ENCODE peak calls at places on chromosomes 16 and 17, in nine cellular contexts. One of them, this sample, is unnamed.

GRCh38 chr17:58702045-58702476 is 9.7 kb downstream of the RAD51C start:
- DNase-seq in transverse colon: no peak
- DNase-seq in colonic mucosa: no peak
- DNase-seq in NCI-H524: no peak
- DNase-seq in activated CD4-positive, CD25-positive, alpha-beta regulatory T cell: no peak
- DNase-seq in neuronal stem cell: no peak
- DNase-seq in Daoy: no peak
- DNase-seq in stimulated activated CD4-positive, alpha-beta T cell treated with anti-CD3 and anti-CD28 coated beads, Interleukin-4, amount 100 ng/mL, for 4 hours: no peak
- DNase-seq in HEK293T: no peak
- DNase-seq in this sample: no peak

GRCh38 chr17:50961282-50962220 is 95.4 kb upstream of the TOB1 start:
- DNase-seq in transverse colon: no peak
- DNase-seq in colonic mucosa: no peak
- DNase-seq in NCI-H524: no peak
- DNase-seq in activated CD4-positive, CD25-positive, alpha-beta regulatory T cell: no peak
- DNase-seq in neuronal stem cell: no peak
- DNase-seq in Daoy: no peak
- DNase-seq in stimulated activated CD4-positive, alpha-beta T cell treated with anti-CD3 and anti-CD28 coated beads, Interleukin-4, amount 100 ng/mL, for 4 hours: no peak
- DNase-seq in HEK293T: no peak
- DNase-seq in this sample: no peak

GRCh38 chr17:62787358-62787757 is 20.8 kb downstream of the MARCHF10 start:
- DNase-seq in transverse colon: no peak
- DNase-seq in colonic mucosa: no peak
- DNase-seq in NCI-H524: no peak
- DNase-seq in activated CD4-positive, CD25-positive, alpha-beta regulatory T cell: no peak
- DNase-seq in neuronal stem cell: no peak
- DNase-seq in Daoy: no peak
- DNase-seq in stimulated activated CD4-positive, alpha-beta T cell treated with anti-CD3 and anti-CD28 coated beads, Interleukin-4, amount 100 ng/mL, for 4 hours: no peak
- DNase-seq in HEK293T: no peak
- DNase-seq in this sample: no peak

GRCh38 chr17:52035336-52035915 is 123.1 kb downstream of the CA10 start:
- DNase-seq in transverse colon: no peak
- DNase-seq in colonic mucosa: no peak
- DNase-seq in NCI-H524: no peak
- DNase-seq in activated CD4-positive, CD25-positive, alpha-beta regulatory T cell: no peak
- DNase-seq in neuronal stem cell: no peak
- DNase-seq in Daoy: no peak
- DNase-seq in stimulated activated CD4-positive, alpha-beta T cell treated with anti-CD3 and anti-CD28 coated beads, Interleukin-4, amount 100 ng/mL, for 4 hours: no peak
- DNase-seq in HEK293T: no peak
- DNase-seq in this sample: no peak

GRCh38 chr17:57782051-57782490 is 37.0 kb upstream of the CCDC182 start:
- DNase-seq in transverse colon: no peak
- DNase-seq in colonic mucosa: no peak
- DNase-seq in NCI-H524: peak
- DNase-seq in activated CD4-positive, CD25-positive, alpha-beta regulatory T cell: no peak
- DNase-seq in neuronal stem cell: no peak
- DNase-seq in Daoy: no peak
- DNase-seq in stimulated activated CD4-positive, alpha-beta T cell treated with anti-CD3 and anti-CD28 coated beads, Interleukin-4, amount 100 ng/mL, for 4 hours: no peak
- DNase-seq in HEK293T: no peak
- DNase-seq in this sample: no peak

GRCh38 chr16:3143598-3144330 is 8.9 kb downstream of the ZNF213 start:
- DNase-seq in transverse colon: peak
- DNase-seq in colonic mucosa: peak
- DNase-seq in NCI-H524: peak
- DNase-seq in activated CD4-positive, CD25-positive, alpha-beta regulatory T cell: no peak
- DNase-seq in neuronal stem cell: no peak
- DNase-seq in Daoy: no peak
- DNase-seq in stimulated activated CD4-positive, alpha-beta T cell treated with anti-CD3 and anti-CD28 coated beads, Interleukin-4, amount 100 ng/mL, for 4 hours: no peak
- DNase-seq in HEK293T: no peak
- DNase-seq in this sample: peak

GRCh38 chr16:64964126-64964540 is 157.7 kb downstream of the CDH11 start:
- DNase-seq in transverse colon: no peak
- DNase-seq in colonic mucosa: no peak
- DNase-seq in NCI-H524: no peak
- DNase-seq in activated CD4-positive, CD25-positive, alpha-beta regulatory T cell: no peak
- DNase-seq in neuronal stem cell: no peak
- DNase-seq in Daoy: peak
- DNase-seq in stimulated activated CD4-positive, alpha-beta T cell treated with anti-CD3 and anti-CD28 coated beads, Interleukin-4, amount 100 ng/mL, for 4 hours: no peak
- DNase-seq in HEK293T: no peak
- DNase-seq in this sample: no peak

GRCh38 chr17:53313746-53314145 is 509.0 kb upstream of the KIF2B start:
- DNase-seq in transverse colon: no peak
- DNase-seq in colonic mucosa: no peak
- DNase-seq in NCI-H524: no peak
- DNase-seq in activated CD4-positive, CD25-positive, alpha-beta regulatory T cell: no peak
- DNase-seq in neuronal stem cell: no peak
- DNase-seq in Daoy: no peak
- DNase-seq in stimulated activated CD4-positive, alpha-beta T cell treated with anti-CD3 and anti-CD28 coated beads, Interleukin-4, amount 100 ng/mL, for 4 hours: no peak
- DNase-seq in HEK293T: no peak
- DNase-seq in this sample: no peak

GRCh38 chr17:42329025-42329976 is 41.0 kb downstream of the STAT5A start:
- DNase-seq in transverse colon: no peak
- DNase-seq in colonic mucosa: peak
- DNase-seq in NCI-H524: no peak
- DNase-seq in activated CD4-positive, CD25-positive, alpha-beta regulatory T cell: no peak
- DNase-seq in neuronal stem cell: peak
- DNase-seq in Daoy: peak
- DNase-seq in stimulated activated CD4-positive, alpha-beta T cell treated with anti-CD3 and anti-CD28 coated beads, Interleukin-4, amount 100 ng/mL, for 4 hours: no peak
- DNase-seq in HEK293T: no peak
- DNase-seq in this sample: peak

This sample was measured in small intestine.